ENCODE peak calls at places on chromosomes 1 and 21, in four cellular contexts. L, F, W and U are unnamed samples.

GRCh38 chr1:211527888-211528287 is 35.9 kb upstream of the RD3 start:
- DNase-seq in L (no peak), W (no peak), F (no peak), U (no peak)

GRCh38 chr1:219412772-219413171 is 200.1 kb downstream of the ZC3H11B start:
- DNase-seq in W (no peak), F (no peak), L (no peak), U (peak)

GRCh38 chr1:44786138-44786840 is 1.7 kb downstream of the BEST4 start:
- DNase-seq in W (no peak), L (peak), F (peak), U (peak)

GRCh38 chr21:46426313-46427046 is 32.2 kb upstream of the DIP2A start:
- DNase-seq in W (no peak), F (no peak), L (peak), U (no peak)

GRCh38 chr1:27603962-27604578 is at the start of gene AHDC1:
- DNase-seq in W (no peak), L (peak), F (peak), U (peak)

GRCh38 chr21:15638856-15639549 is 90.8 kb upstream of the USP25 start:
- DNase-seq in F (no peak), W (no peak), L (no peak), U (no peak)

GRCh38 chr1:230307213-230307612 is 118.9 kb downstream of the PGBD5 start:
- DNase-seq in W (no peak), L (no peak), F (no peak), U (no peak)

GRCh38 chr1:35656148-35656862 is 15.0 kb upstream of the PSMB2 start:
- DNase-seq in L (no peak), W (no peak), F (no peak), U (peak)

GRCh38 chr1:4173731-4174130 is 273.7 kb upstream of the C1orf174 start:
- DNase-seq in L (no peak), W (no peak), F (no peak), U (no peak)

GRCh38 chr1:227744668-227745067 is 9.4 kb downstream of the SNAP47 start:
- DNase-seq in F (no peak), W (no peak), L (no peak), U (no peak)

GRCh38 chr1:172466795-172467407 is 23.0 kb upstream of the PIGC start:
- DNase-seq in L (no peak), F (no peak), W (no peak), U (no peak)

GRCh38 chr1:26049531-26050254 is 3.8 kb upstream of the SLC30A2 start:
- DNase-seq in L (peak), F (peak), W (no peak), U (peak)

GRCh38 chr1:92961896-92962752 is 862 bp upstream of the DIPK1A start:
- DNase-seq in L (peak), F (peak), W (peak), U (peak)

GRCh38 chr1:117654485-117655219 is 48.8 kb downstream of the TENT5C start:
- DNase-seq in L (no peak), W (peak), F (no peak), U (no peak)

GRCh38 chr1:219317762-219318353 is 144.2 kb downstream of the LYPLAL1 start:
- DNase-seq in L (no peak), W (peak), F (no peak), U (no peak)

GRCh38 chr1:41580520-41581172 is 96.2 kb upstream of the EDN2 start:
- DNase-seq in W (no peak), L (no peak), F (no peak), U (no peak)

GRCh38 chr1:242002528-242002927 is 3.6 kb upstream of the MAP1LC3C start:
- DNase-seq in F (no peak), W (no peak), L (no peak), U (peak)

GRCh38 chr1:51897699-51898031 is 19.1 kb upstream of the NRDC start:
- DNase-seq in L (no peak), F (no peak), W (no peak), U (peak)

GRCh38 chr1:147389532-147390184 is 147.2 kb downstream of the CHD1L start:
- DNase-seq in F (no peak), L (peak), W (no peak), U (peak)

GRCh38 chr1:36448530-36449051 is 1.7 kb downstream of the OSCP1 start:
- DNase-seq in L (no peak), F (no peak), W (no peak), U (no peak)

GRCh38 chr1:9990944-9991343 is 6.1 kb upstream of the RBP7 start:
- DNase-seq in F (peak), L (no peak), W (no peak), U (no peak)

GRCh38 chr1:236059011-236059410 is 5.9 kb downstream of the NID1 start:
- DNase-seq in F (no peak), W (no peak), L (no peak), U (no peak)
- H3K4me3 ChIP-seq in F (no peak), W (no peak), L (peak), U (no peak)

DNA sequence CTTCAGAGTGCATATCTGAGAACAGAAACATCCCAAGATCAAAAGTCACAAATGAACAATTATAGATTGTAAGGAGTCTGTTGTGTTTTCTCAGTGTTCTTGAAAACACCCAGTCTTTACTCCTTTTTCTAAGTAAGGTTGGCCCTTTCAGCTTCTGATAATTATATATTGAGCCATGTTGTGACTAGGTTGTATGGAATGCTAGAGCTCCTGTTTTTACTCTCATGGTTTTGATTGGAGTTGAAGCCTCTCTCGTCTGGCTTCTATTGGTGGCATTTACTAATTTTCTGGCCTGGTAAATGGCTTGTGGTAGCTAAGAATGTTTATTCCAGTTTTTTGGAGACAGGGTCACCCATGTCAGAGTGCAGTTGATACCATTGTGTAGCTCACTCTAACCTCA is 84.7 kb downstream of the NDUFS5 start:
- DNase-seq in F (no peak), W (no peak), L (no peak), U (peak)
- H3K4me3 ChIP-seq in F (no peak), W (no peak), L (no peak), U (no peak)

GRCh38 chr1:226657788-226658537 is 81.1 kb downstream of the ITPKB start:
- DNase-seq in W (no peak), F (peak), L (peak), U (no peak)
- H3K4me3 ChIP-seq in W (no peak), F (no peak), L (no peak), U (no peak)

DNA sequence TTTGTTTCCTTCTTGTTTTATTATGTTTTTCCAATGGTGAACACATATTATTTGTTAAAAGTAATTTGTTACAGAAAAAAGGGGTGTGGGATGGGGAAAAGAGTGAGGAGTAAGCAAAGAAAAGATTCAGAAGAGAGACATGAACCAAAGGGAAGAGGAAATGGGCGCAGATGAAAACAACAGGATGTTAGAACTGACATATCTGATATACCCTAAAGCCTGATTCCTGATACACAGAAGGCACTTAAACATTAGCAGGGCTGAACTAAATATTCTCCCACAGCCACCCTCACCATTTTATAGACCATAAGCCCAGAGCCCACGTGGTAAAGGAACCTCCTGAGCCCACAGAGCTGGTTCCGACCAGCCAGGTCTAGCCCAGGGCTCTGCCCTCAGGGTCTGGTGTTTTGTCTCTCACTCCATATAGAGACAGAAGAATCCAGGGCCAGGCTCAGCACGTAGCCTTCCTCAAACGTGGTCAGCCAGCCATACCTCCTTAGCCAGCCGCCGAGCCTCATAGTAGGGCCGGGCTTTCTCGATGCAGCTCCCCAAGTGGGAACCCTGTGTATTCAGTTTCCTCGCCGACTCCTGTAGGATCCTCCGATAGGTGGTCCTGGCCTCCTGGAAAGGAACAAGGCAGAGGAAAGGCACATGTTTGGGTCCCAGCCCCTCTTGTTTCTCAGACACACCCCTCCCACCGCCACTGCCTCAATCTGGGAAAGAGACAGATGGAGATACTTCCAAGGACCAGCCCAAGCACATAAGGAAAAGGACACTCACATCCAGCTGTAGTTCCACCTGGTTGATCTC is 9.5 kb downstream of the SH3BP5L start:
- DNase-seq in W (no peak), F (no peak), L (no peak), U (no peak)
- H3K4me3 ChIP-seq in W (no peak), F (no peak), L (no peak), U (no peak)

GRCh38 chr1:213995603-213996002 is 7.8 kb downstream of the PROX1 start:
- DNase-seq in L (no peak), F (no peak), W (no peak), U (no peak)

GRCh38 chr1:213994888-213995287 is 7.1 kb downstream of the PROX1 start:
- DNase-seq in F (no peak), L (no peak), W (no peak), U (no peak)

GRCh38 chr1:213997772-213998107 is 10.0 kb downstream of the PROX1 start:
- DNase-seq in W (no peak), F (no peak), L (no peak), U (no peak)

GRCh38 chr1:213997031-213997771 is 9.4 kb downstream of the PROX1 start:
- DNase-seq in W (no peak), F (peak), L (no peak), U (no peak)

GRCh38 chr1:213996320-213997022 is 8.7 kb downstream of the PROX1 start:
- DNase-seq in F (peak), L (peak), W (no peak), U (peak)
- H3K4me3 ChIP-seq in F (peak), L (no peak), W (no peak), U (no peak)

DNA sequence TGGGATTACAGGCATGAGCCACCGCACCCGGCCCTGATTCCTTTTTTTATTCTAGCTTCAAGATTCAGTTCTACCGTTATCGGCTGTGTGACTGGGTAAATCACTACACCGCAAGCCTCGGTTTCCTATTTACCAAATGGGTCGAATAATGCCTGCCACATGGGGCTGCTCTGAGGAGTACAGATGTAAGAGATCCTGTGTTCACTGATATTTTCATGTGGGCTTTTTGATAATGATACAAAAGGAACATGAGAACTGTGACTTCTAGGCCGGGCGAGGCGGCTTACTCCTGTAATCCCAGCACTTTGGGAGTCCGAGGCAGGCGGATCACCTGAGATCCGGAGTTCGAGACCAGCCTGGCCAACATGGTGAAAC is 695 bp upstream of the PSMB4 start:
- DNase-seq in W (no peak), F (peak), L (no peak), U (no peak)
- H3K4me3 ChIP-seq in W (no peak), F (peak), L (peak), U (peak)

DNA sequence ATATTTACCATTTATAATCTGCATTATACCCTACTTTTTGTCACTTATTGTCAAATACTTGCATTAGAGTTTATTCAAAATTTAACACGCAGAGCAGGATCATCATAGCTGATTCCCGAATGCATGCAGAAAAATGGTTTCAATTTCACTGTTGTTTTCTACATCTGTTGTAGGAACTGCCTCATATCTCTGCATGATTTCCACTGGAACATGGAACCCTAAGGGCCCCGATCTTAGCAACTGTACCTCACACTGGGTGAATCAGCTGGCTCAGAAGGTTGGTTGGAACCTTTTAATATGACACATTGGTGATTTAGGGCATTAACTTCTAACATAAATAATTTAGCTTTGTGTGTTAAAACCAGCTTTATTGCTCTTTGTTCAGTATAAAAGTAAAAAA is 150.1 kb downstream of the ADGRL2 start:
- DNase-seq in L (no peak), W (no peak), F (no peak), U (no peak)
- H3K4me3 ChIP-seq in L (no peak), W (no peak), F (no peak), U (no peak)

GRCh38 chr1:183043872-183044859 is 20.9 kb downstream of the LAMC1 start:
- DNase-seq in F (no peak), L (no peak), W (no peak), U (peak)
- H3K4me3 ChIP-seq in F (no peak), L (no peak), W (no peak), U (no peak)

DNA sequence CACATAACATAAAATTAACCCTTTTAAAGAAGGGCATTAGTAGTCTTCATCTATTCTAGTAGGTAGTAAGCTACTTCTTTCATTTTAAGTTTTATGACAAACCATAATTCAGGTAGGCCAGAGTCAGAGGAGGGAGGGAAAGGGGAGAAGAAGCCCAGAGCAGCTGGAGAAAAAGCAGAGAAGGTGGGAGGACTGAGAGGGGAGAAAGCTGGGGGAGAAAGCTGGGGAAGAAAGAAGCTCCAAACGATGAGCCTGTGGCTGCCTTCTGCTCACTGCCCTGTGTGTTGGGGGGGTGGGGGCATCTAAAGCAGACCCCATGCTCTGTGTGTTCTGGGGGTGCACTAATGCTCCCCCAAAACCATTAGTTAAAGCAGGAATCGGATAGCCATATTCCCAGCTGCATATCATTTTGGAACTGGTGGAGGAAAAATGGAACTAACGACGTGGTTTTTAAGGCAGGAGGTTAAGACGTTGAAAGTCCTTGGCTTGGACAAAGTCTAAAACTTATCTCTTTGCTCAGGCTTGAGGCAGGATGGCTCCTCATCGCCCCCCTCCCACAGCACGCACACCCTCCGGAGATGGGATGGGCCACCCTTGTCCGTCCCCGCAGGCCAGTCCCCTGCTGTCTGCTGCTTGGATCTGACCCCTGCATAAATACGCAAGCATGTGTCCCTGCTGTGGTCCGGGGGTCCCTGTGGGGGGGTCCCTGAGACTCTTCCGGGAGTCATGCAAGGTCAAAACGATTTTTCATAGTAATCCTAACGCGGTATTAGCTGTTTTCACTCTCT is 184.2 kb downstream of the DYRK1A start:
- DNase-seq in F (no peak), L (no peak), W (no peak), U (no peak)
- H3K4me3 ChIP-seq in F (peak), L (peak), W (no peak), U (no peak)

GRCh38 chr1:198523183-198523942 is 17.1 kb downstream of the ATP6V1G3 start:
- DNase-seq in W (no peak), F (no peak), L (no peak), U (no peak)
- H3K4me3 ChIP-seq in W (no peak), F (no peak), L (no peak), U (no peak)